ENCODE peak calls at places on chromosome 3, in ten cellular contexts. Y is lower lobe of right lung, J is tibial artery, Q is fibroblast of villous mesenchyme, H is WERI-Rb-1, W is uterus, P is HCT116, E is esophagus muscularis mucosa, R is SK-N-SH, K is astrocyte. C is an unnamed sample.

GRCh38 chr3:8765528-8765927 is 3.9 kb downstream of the OXTR start:
- DNase-seq in K (no peak), P (no peak), Y (no peak), Q (no peak), W (no peak), E (peak), R (no peak), H (no peak), J (no peak), C (no peak)

GRCh38 chr3:155302476-155302875 is 9.0 kb upstream of the STRIT1 start:
- DNase-seq in K (peak), Q (peak), Y (no peak), P (no peak), W (no peak), H (no peak), R (no peak), E (no peak), J (no peak), C (no peak)

GRCh38 chr3:180467177-180467576 is 134.8 kb upstream of the TTC14 start:
- DNase-seq in K (no peak), H (no peak), Y (no peak), W (no peak), J (no peak), R (no peak), P (no peak), Q (no peak), E (no peak), C (no peak)

GRCh38 chr3:113552851-113553250 is 20.5 kb downstream of the SIDT1 start:
- DNase-seq in K (no peak), E (no peak), H (no peak), P (no peak), R (no peak), J (no peak), Y (no peak), Q (no peak), W (no peak), C (no peak)

GRCh38 chr3:47867451-47868017 is 64.6 kb downstream of the DHX30 start:
- DNase-seq in H (no peak), J (no peak), K (no peak), Y (no peak), Q (no peak), W (no peak), E (no peak), R (no peak), P (no peak), C (no peak)

GRCh38 chr3:33096103-33096868 is 660 bp downstream of the GLB1 start:
- DNase-seq in P (no peak), Y (peak), Q (peak), R (peak), K (peak), H (peak), W (peak), E (no peak), J (peak), C (no peak)

GRCh38 chr3:170323371-170323770 is 34.1 kb upstream of the SKIL start:
- DNase-seq in J (no peak), P (no peak), Q (no peak), E (no peak), K (peak), R (no peak), H (no peak), Y (no peak), W (no peak), C (no peak)

GRCh38 chr3:8505621-8506020 is 4.0 kb downstream of the LMCD1 start:
- DNase-seq in K (no peak), R (no peak), J (peak), W (peak), E (no peak), Y (no peak), Q (no peak), P (no peak), H (no peak), C (no peak)

GRCh38 chr3:72177075-72178050 is 392.4 kb upstream of the PROK2 start:
- DNase-seq in Q (peak), Y (peak), P (no peak), W (peak), J (peak), K (peak), E (no peak), H (no peak), R (no peak), C (no peak)

GRCh38 chr3:32510075-32510724 is 7.5 kb upstream of the CMTM6 start:
- DNase-seq in P (peak), H (peak), R (peak), W (peak), J (peak), Q (peak), E (no peak), Y (no peak), K (peak), C (peak)

GRCh38 chr3:30518872-30519271 is 87.5 kb upstream of the TGFBR2 start:
- DNase-seq in Y (no peak), W (no peak), H (no peak), P (no peak), R (no peak), Q (no peak), K (no peak), J (no peak), E (no peak), C (no peak)

GRCh38 chr3:137770821-137771399 is 6.8 kb downstream of the SOX14 start:
- DNase-seq in E (peak), P (no peak), W (no peak), J (no peak), R (peak), Y (no peak), H (peak), Q (no peak), K (no peak), C (no peak)

GRCh38 chr3:192864943-192865342 is 52.7 kb downstream of the MB21D2 start:
- DNase-seq in H (no peak), Y (no peak), E (no peak), K (no peak), W (no peak), Q (peak), R (no peak), P (no peak), J (no peak), C (no peak)

GRCh38 chr3:3165241-3165640 is 14.2 kb downstream of the CRBN start:
- DNase-seq in K (no peak), W (no peak), Q (no peak), H (no peak), Y (no peak), P (no peak), J (no peak), R (no peak), E (no peak), C (no peak)

GRCh38 chr3:150721285-150722130 is 17.8 kb upstream of the ERICH6 start:
- DNase-seq in H (no peak), P (peak), E (no peak), Y (no peak), W (no peak), R (peak), J (no peak), K (no peak), Q (peak), C (no peak)

GRCh38 chr3:4936982-4937614 is 42.1 kb upstream of the BHLHE40 start:
- DNase-seq in E (no peak), R (no peak), W (no peak), K (no peak), Y (no peak), P (no peak), Q (no peak), J (no peak), H (no peak), C (no peak)

GRCh38 chr3:114409291-114409690 is 115.5 kb downstream of the TIGIT start:
- DNase-seq in Y (no peak), E (no peak), J (no peak), K (peak), W (no peak), P (no peak), R (no peak), H (no peak), Q (no peak), C (no peak)

GRCh38 chr3:108590443-108590842 is 921 bp downstream of the DZIP3 start:
- DNase-seq in K (no peak), W (no peak), P (no peak), H (no peak), R (peak), Y (no peak), E (no peak), J (no peak), Q (no peak), C (no peak)

GRCh38 chr3:193095366-193095765 is 145.7 kb upstream of the PLAAT1 start:
- DNase-seq in P (no peak), H (no peak), W (no peak), J (no peak), R (no peak), E (no peak), Q (no peak), K (peak), Y (no peak), C (peak)

GRCh38 chr3:188001052-188001567 is 152.8 kb upstream of the LPP start:
- DNase-seq in J (no peak), P (no peak), W (no peak), H (no peak), E (no peak), Y (no peak), R (no peak), K (no peak), Q (no peak), C (no peak)

GRCh38 chr3:29067014-29067413 is 213.9 kb upstream of the RBMS3 start:
- DNase-seq in W (no peak), R (no peak), Q (peak), K (peak), Y (no peak), P (no peak), J (no peak), H (no peak), E (no peak), C (no peak)

GRCh38 chr3:135920275-135920674 is 45.3 kb upstream of the PPP2R3A start:
- DNase-seq in Q (no peak), P (no peak), E (peak), K (no peak), R (no peak), H (no peak), J (no peak), W (no peak), Y (no peak), C (no peak)

GRCh38 chr3:38165722-38166387 is 518 bp downstream of the OXSR1 start:
- DNase-seq in Q (peak), Y (peak), P (no peak), J (peak), K (peak), E (no peak), W (peak), R (no peak), H (peak), C (no peak)

GRCh38 chr3:177807150-177807875 is 610.0 kb upstream of the TBL1XR1 start:
- DNase-seq in Y (no peak), P (no peak), R (no peak), K (no peak), J (no peak), W (no peak), Q (no peak), E (no peak), H (no peak), C (no peak)

GRCh38 chr3:132006605-132007204 is 28.1 kb downstream of the CPNE4 start:
- DNase-seq in H (no peak), W (no peak), Y (peak), E (no peak), J (no peak), R (no peak), K (no peak), Q (peak), P (peak), C (no peak)

GRCh38 chr3:11749486-11749885 is 97.2 kb downstream of the TAMM41 start:
- DNase-seq in K (no peak), J (no peak), Y (no peak), H (no peak), W (no peak), E (no peak), P (no peak), R (peak), Q (no peak), C (no peak)

GRCh38 chr3:152040319-152040718 is 166.9 kb downstream of the SUCNR1 start:
- DNase-seq in K (no peak), E (no peak), P (no peak), W (no peak), R (no peak), Q (no peak), Y (no peak), J (no peak), H (no peak), C (no peak)

GRCh38 chr3:89859738-89860137 is 752.3 kb downstream of the EPHA3 start:
- DNase-seq in J (no peak), K (no peak), H (no peak), P (no peak), E (no peak), Q (no peak), W (no peak), R (no peak), Y (no peak), C (no peak)

GRCh38 chr3:10515884-10516495 is 10.6 kb upstream of the ATP2B2 start:
- DNase-seq in K (no peak), H (no peak), Q (no peak), E (no peak), Y (no peak), R (no peak), W (no peak), J (no peak), P (no peak), C (no peak)

GRCh38 chr3:57059416-57059815 is 1.0 kb upstream of the SPATA12 start:
- DNase-seq in H (no peak), R (peak), Y (no peak), W (no peak), J (no peak), P (no peak), K (no peak), E (no peak), Q (no peak), C (no peak)

GRCh38 chr3:113249111-113249510 is 37.8 kb downstream of the BOC start:
- DNase-seq in E (no peak), J (no peak), H (no peak), K (peak), W (peak), Q (peak), Y (no peak), P (no peak), R (peak), C (no peak)

GRCh38 chr3:52290596-52291507 is 3.2 kb downstream of the GLYCTK start:
- DNase-seq in H (no peak), K (no peak), Y (peak), Q (no peak), W (no peak), E (no peak), P (no peak), J (no peak), R (no peak), C (no peak)

GRCh38 chr3:64321747-64322146 is 96.5 kb upstream of the PRICKLE2 start:
- DNase-seq in Q (peak), Y (no peak), R (no peak), K (peak), J (no peak), W (no peak), P (no peak), E (peak), H (no peak), C (peak)

GRCh38 chr3:146223401-146224373 is 27.2 kb downstream of the PLSCR4 start:
- DNase-seq in P (no peak), H (no peak), Q (no peak), W (no peak), J (no peak), K (peak), E (no peak), Y (no peak), R (no peak), C (no peak)

GRCh38 chr3:11655188-11655928 is 11.6 kb upstream of the VGLL4 start:
- DNase-seq in R (peak), K (no peak), P (peak), E (no peak), H (peak), J (no peak), Q (no peak), Y (no peak), W (no peak), C (no peak)

GRCh38 chr3:14145670-14146380 is 21.0 kb downstream of the TMEM43 start:
- DNase-seq in K (no peak), W (no peak), J (no peak), P (no peak), H (no peak), E (no peak), Q (no peak), R (no peak), Y (no peak), C (no peak)

GRCh38 chr3:142053835-142054234 is 95.5 kb downstream of the TFDP2 start:
- DNase-seq in K (no peak), J (no peak), W (no peak), E (no peak), H (no peak), Y (no peak), R (no peak), P (no peak), Q (no peak), C (no peak)

GRCh38 chr3:129453732-129454131 is 13.7 kb downstream of the IFT122 start:
- DNase-seq in Y (no peak), E (no peak), R (no peak), J (no peak), W (no peak), K (peak), P (no peak), Q (no peak), H (no peak), C (no peak)

GRCh38 chr3:170815930-170816329 is 54.1 kb downstream of the RPL22L1 start:
- DNase-seq in K (no peak), Q (no peak), Y (no peak), E (no peak), P (no peak), H (no peak), W (no peak), J (no peak), R (no peak), C (no peak)

GRCh38 chr3:119831022-119831421 is 49.1 kb downstream of the NR1I2 start:
- DNase-seq in K (no peak), R (no peak), J (no peak), P (no peak), E (no peak), Y (no peak), Q (no peak), W (no peak), H (no peak), C (no peak)
- TF ChIP-seq CTCF in K (no peak), R (peak), J (no peak), P (peak), E (no peak), Y (no peak), Q (peak), W (no peak), H (no peak), C (peak)

GRCh38 chr3:58335432-58335947 is 2.8 kb downstream of the PXK start:
- DNase-seq in E (no peak), R (no peak), K (no peak), Y (no peak), Q (no peak), W (no peak), J (no peak), H (no peak), P (no peak), C (no peak)
- H3K4me3 ChIP-seq in E (peak), R (no peak), K (peak), Y (peak), Q (peak), W (no peak), J (no peak), H (no peak), P (no peak), C (no peak)

DNA sequence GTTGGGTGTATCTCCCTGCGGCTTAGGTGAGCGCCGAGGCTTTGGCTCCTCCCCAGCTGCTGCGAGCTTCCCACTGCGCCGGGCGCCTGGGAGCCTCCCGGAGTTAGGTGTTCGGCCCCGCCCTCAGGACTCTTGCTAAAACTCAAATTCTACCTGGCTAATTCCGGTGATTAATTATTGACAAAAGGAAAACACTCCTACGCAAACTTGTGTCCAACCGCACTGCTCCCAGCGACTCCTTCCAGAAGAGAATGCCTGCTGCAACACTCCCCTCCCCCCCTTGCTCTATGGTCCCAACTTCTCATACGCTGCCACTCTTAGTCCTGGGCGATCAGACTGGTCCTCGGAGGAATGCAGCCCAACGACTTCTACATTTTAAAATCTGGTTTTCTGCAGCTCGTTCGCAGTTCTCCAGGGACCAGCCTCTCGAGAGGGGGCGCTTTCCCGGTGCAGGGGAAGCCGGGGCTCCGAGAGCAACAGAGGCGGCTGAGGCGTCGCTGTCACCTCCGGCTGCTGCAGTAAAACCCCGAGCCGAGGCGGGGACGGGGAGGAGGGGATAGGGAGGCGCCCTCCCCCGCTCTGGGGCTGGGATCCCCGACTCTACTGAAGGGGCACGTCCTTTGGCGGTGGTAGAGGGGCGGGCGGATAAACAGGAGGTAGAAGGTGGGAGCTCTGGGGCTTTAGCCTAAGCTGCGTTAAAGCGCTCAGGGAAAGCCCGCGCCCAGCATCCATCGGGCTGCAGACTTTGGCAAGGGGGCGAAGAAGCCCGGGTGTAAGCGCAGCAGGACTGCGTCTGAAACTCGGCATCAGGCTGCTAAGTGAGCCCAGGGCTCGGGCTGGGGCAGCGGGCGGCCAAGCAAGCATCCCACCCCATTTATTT is at the start of gene SPTSSB:
- DNase-seq in H (peak), K (no peak), R (peak), E (no peak), Q (peak), Y (peak), J (no peak), P (peak), W (no peak), C (no peak)
- TF ChIP-seq CTCF in H (peak), K (peak), R (peak), E (no peak), Q (peak), Y (no peak), J (no peak), P (peak), W (no peak), C (peak)

GRCh38 chr3:99638244-99638948 is at the start of gene COL8A1:
- DNase-seq in Q (peak), E (peak), P (no peak), W (peak), H (peak), R (no peak), J (peak), K (peak), Y (peak), C (peak)
- H3K4me3 ChIP-seq in Q (peak), E (peak), P (no peak), W (peak), H (peak), R (peak), J (peak), K (peak), Y (peak), C (peak)

GRCh38 chr3:66854752-66855151 is 143.4 kb upstream of the KBTBD8 start:
- DNase-seq in W (no peak), Y (no peak), J (no peak), K (no peak), H (no peak), R (no peak), Q (no peak), P (no peak), E (no peak), C (no peak)

GRCh38 chr3:66856555-66856954 is 141.6 kb upstream of the KBTBD8 start:
- DNase-seq in K (no peak), Y (no peak), P (no peak), W (no peak), E (no peak), H (no peak), J (no peak), R (no peak), Q (no peak), C (no peak)

GRCh38 chr3:66851894-66852613 is 146.1 kb upstream of the KBTBD8 start:
- DNase-seq in H (no peak), E (no peak), J (no peak), W (no peak), K (no peak), Y (no peak), Q (no peak), R (no peak), P (no peak), C (no peak)
- TF ChIP-seq CTCF in H (no peak), E (no peak), J (no peak), W (no peak), K (no peak), Y (no peak), Q (no peak), R (no peak), P (no peak), C (no peak)

DNA sequence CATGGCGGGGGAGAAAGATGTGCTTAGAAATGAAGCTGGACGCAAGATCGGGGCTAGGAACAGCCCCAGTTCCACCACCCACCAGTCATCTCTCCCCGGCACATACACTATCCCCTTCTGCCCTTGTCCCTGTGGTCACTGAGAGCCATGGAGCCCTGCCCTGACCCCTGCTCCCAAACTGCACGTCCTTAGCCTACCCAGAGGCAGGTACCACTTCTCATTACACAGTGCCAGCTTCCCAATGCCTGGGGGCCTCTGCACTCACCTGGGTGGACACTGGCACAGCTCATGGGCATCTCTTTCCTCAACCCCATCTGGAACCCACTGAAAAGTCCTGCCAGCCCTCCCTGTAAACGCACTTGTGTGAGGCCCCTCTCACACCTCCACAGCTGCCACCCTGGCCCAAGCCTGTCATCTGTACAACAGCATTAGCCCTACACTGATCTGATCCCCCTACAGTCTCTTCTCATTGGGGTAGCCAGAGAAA is 139.4 kb upstream of the PRR20G start:
- DNase-seq in R (no peak), K (no peak), Q (no peak), W (peak), E (no peak), P (no peak), Y (no peak), J (no peak), H (no peak), C (no peak)
- H3K4me3 ChIP-seq in R (no peak), K (no peak), Q (no peak), W (no peak), E (no peak), P (no peak), Y (no peak), J (no peak), H (no peak), C (no peak)